ENCODE peak calls at places on chromosomes 5 and 9, in eight cellular contexts. R, J, Y, I, Z, S, P and A are unnamed samples.

GRCh38 chr5:66406761-66407289 is 189.4 kb upstream of the MAST4 start:
- DNase-seq in R (no peak), J (no peak), Y (peak; percentile 84), I (no peak), Z (no peak), S (no peak), P (no peak), A (peak; percentile 89)

GRCh38 chr9:104743377-104743985 is 4.0 kb upstream of the NIPSNAP3A start:
- DNase-seq in R (no peak), J (no peak), Y (peak; percentile 75), I (peak; percentile 8), Z (peak; percentile 20), S (peak; percentile 45), P (peak; percentile 24), A (peak; percentile 14)

GRCh38 chr5:166499452-166500240 is 1791.8 kb upstream of the WWC1 start:
- DNase-seq in R (peak; percentile 13), J (no peak), Y (no peak), I (no peak), Z (no peak), S (no peak), P (no peak), A (no peak)

GRCh38 chr9:130288393-130288792 is 22.8 kb downstream of the HMCN2 start:
- DNase-seq in R (no peak), J (no peak), Y (no peak), I (no peak), Z (no peak), S (no peak), P (no peak), A (no peak)

GRCh38 chr9:108551030-108551964 is 304.5 kb downstream of the ACTL7B start:
- DNase-seq in R (peak; percentile 48), J (no peak), Y (no peak), I (no peak), Z (no peak), S (peak; percentile 69), P (no peak), A (no peak)

GRCh38 chr5:569868-570361 is 42.2 kb upstream of the CEP72 start:
- DNase-seq in R (no peak), J (no peak), Y (no peak), I (no peak), Z (no peak), S (no peak), P (no peak), A (no peak)

GRCh38 chr5:6472792-6473191 is 24.1 kb downstream of the UBE2QL1 start:
- DNase-seq in R (no peak), J (no peak), Y (peak; percentile 56), I (no peak), Z (no peak), S (no peak), P (no peak), A (no peak)

GRCh38 chr9:20620658-20621552 is 1.4 kb downstream of the MLLT3 start:
- DNase-seq in R (no peak), J (no peak), Y (peak; percentile 9), I (peak; percentile 65), Z (peak; percentile 59), S (peak; percentile 50), P (peak; percentile 13), A (peak; percentile 68)

GRCh38 chr9:4321554-4321953 is 21.7 kb upstream of the GLIS3 start:
- DNase-seq in R (no peak), J (no peak), Y (no peak), I (no peak), Z (no peak), S (no peak), P (no peak), A (no peak)

GRCh38 chr5:76175051-76175666 is 92.0 kb downstream of the SV2C start:
- DNase-seq in R (peak; percentile 57), J (peak; percentile 26), Y (peak; percentile 39), I (peak; percentile 65), Z (peak; percentile 5), S (peak; percentile 26), P (peak; percentile 53), A (peak; percentile 24)

GRCh38 chr5:1298723-1299510 is 4.0 kb upstream of the TERT start:
- DNase-seq in R (no peak), J (no peak), Y (no peak), I (no peak), Z (no peak), S (no peak), P (no peak), A (no peak)